ENCODE peak calls at places on chromosomes 1 and 21, in four cellular contexts. S, D, B and L are unnamed samples.

GRCh38 chr1:85283475-85284199 is 7.2 kb upstream of the BCL10 start:
- DNase-seq in S (no peak), D (peak), B (peak), L (peak)

GRCh38 chr1:212500351-212500750 is 67.6 kb downstream of the NENF start:
- DNase-seq in S (no peak), D (no peak), B (no peak), L (no peak)

GRCh38 chr1:21966247-21967000 is 10.4 kb upstream of the CELA3B start:
- DNase-seq in S (no peak), D (no peak), B (no peak), L (no peak)

GRCh38 chr1:84665703-84666317 is 24.5 kb downstream of the SSX2IP start:
- DNase-seq in S (no peak), D (no peak), B (no peak), L (no peak)

GRCh38 chr21:42614811-42615342 is 38.5 kb upstream of the PDE9A start:
- DNase-seq in S (peak), D (peak), B (peak), L (no peak)

GRCh38 chr1:26704629-26705028 is 8.8 kb downstream of the ARID1A start:
- DNase-seq in S (no peak), D (no peak), B (no peak), L (no peak)

GRCh38 chr1:59404725-59405124 is 107.8 kb downstream of the FGGY start:
- DNase-seq in S (no peak), D (no peak), B (no peak), L (no peak)

GRCh38 chr1:175708787-175709186 is 34.6 kb downstream of the TNR start:
- DNase-seq in S (no peak), D (no peak), B (no peak), L (no peak)

GRCh38 chr1:219526074-219526473 is 86.8 kb downstream of the ZC3H11B start:
- DNase-seq in S (no peak), D (no peak), B (no peak), L (no peak)

GRCh38 chr1:110916669-110917306 is 43.8 kb downstream of the CD53 start:
- DNase-seq in S (peak), D (no peak), B (peak), L (no peak)

GRCh38 chr1:228407118-228408040 is 744 bp upstream of the TRIM11 start:
- DNase-seq in S (peak), D (peak), B (no peak), L (no peak)

GRCh38 chr1:162502928-162503327 is 5.3 kb downstream of the UHMK1 start:
- DNase-seq in S (no peak), D (no peak), B (no peak), L (no peak)

GRCh38 chr21:39799178-39799577 is 54.2 kb downstream of the IGSF5 start:
- DNase-seq in S (no peak), D (no peak), B (no peak), L (peak)

GRCh38 chr1:8431028-8431427 is 113.1 kb downstream of the SLC45A1 start:
- DNase-seq in S (no peak), D (no peak), B (no peak), L (no peak)

GRCh38 chr1:201137579-201138310 is 10.8 kb upstream of the ASCL5 start:
- DNase-seq in S (peak), D (no peak), B (peak), L (peak)

GRCh38 chr1:92973203-92973907 is 12.1 kb upstream of the DIPK1A start:
- DNase-seq in S (no peak), D (no peak), B (no peak), L (no peak)

GRCh38 chr1:38064232-38064903 is 17.8 kb upstream of the POU3F1 start:
- DNase-seq in S (peak), D (peak), B (no peak), L (no peak)

GRCh38 chr1:42966688-42967609 is 8.3 kb upstream of the SLC2A1 start:
- DNase-seq in S (peak), D (peak), B (peak), L (no peak)

GRCh38 chr1:96966536-96967138 is 245.1 kb downstream of the PTBP2 start:
- DNase-seq in S (peak), D (peak), B (peak), L (peak)